ENCODE peak calls at places on chromosomes 13 and 19, in nine cellular contexts. H is CD4-positive, alpha-beta T cell; V is IMR-90; K is esophagus squamous epithelium; Y is lower lobe of right lung; M is HL-60; U is neural crest cell; W is dorsolateral prefrontal cortex; R is fibroblast of the aortic adventitia. Z is an unnamed sample.

GRCh38 chr13:86601351-86601750 is 802.1 kb upstream of the SLITRK6 start:
- DNase-seq in H (no peak), V (peak), K (no peak), Y (no peak), M (no peak), U (no peak), W (no peak), R (peak), Z (no peak)

GRCh38 chr19:1221141-1221903 is 15.7 kb downstream of the STK11 start:
- DNase-seq in H (no peak), V (peak), K (no peak), Y (no peak), M (no peak), U (peak), W (no peak), R (peak), Z (no peak)

GRCh38 chr19:18419195-18419698 is at the start of gene SSBP4:
- DNase-seq in H (peak), V (peak), K (no peak), Y (peak), M (peak), U (peak), W (no peak), R (peak), Z (no peak)

GRCh38 chr19:1107655-1108261 is 4.0 kb downstream of the GPX4 start:
- DNase-seq in H (no peak), V (no peak), K (no peak), Y (no peak), M (no peak), U (no peak), W (no peak), R (no peak), Z (no peak)

GRCh38 chr19:43768273-43769050 is 12.3 kb downstream of the KCNN4 start:
- DNase-seq in H (no peak), V (no peak), K (no peak), Y (peak), M (peak), U (no peak), W (no peak), R (peak), Z (peak)

GRCh38 chr13:112908342-112908741 is 60.7 kb upstream of the MCF2L start:
- DNase-seq in H (no peak), V (no peak), K (no peak), Y (no peak), M (no peak), U (no peak), W (no peak), R (no peak), Z (no peak)

GRCh38 chr13:58946274-58946673 is 1217.5 kb downstream of the DIAPH3 start:
- DNase-seq in H (no peak), V (no peak), K (no peak), Y (no peak), M (no peak), U (no peak), W (no peak), R (no peak), Z (no peak)

GRCh38 chr13:29749401-29750177 is 100.8 kb downstream of the UBL3 start:
- DNase-seq in H (no peak), V (peak), K (no peak), Y (no peak), M (no peak), U (no peak), W (no peak), R (peak), Z (no peak)

DNA sequence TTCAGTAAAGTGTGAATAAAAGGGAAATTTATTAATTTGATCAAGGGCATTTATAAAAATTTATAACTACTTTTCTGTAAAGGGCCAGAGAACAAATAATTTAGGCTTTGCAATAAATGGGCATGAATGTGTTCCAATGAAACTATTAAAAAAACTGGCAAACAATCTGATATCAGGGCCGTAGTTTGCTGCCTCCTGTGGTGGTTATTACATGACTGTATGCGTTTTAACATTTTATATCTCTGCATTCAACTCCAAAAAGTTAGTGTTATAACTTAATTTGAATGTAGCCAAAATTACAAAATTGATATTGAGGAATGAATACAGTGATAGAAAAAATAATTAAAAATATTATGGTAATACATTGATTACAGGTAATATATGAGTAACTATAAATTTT is 80.5 kb upstream of the POSTN start:
- DNase-seq in H (no peak), V (no peak), K (no peak), Y (no peak), M (no peak), U (no peak), W (no peak), R (no peak), Z (no peak)
- TF ChIP-seq CTCF in H (no peak), V (peak), K (no peak), Y (no peak), M (no peak), U (peak), W (no peak), R (peak), Z (no peak)

GRCh38 chr13:48772908-48773307 is 119.2 kb downstream of the CYSLTR2 start:
- DNase-seq in H (no peak), V (no peak), K (no peak), Y (no peak), M (no peak), U (no peak), W (no peak), R (no peak), Z (no peak)

GRCh38 chr13:48773531-48774275 is 120.0 kb downstream of the CYSLTR2 start:
- DNase-seq in H (no peak), V (peak), K (no peak), Y (no peak), M (no peak), U (no peak), W (no peak), R (no peak), Z (no peak)

GRCh38 chr13:48770372-48770771 is 116.6 kb downstream of the CYSLTR2 start:
- DNase-seq in H (no peak), V (no peak), K (no peak), Y (no peak), M (no peak), U (no peak), W (no peak), R (no peak), Z (no peak)

GRCh38 chr13:48769107-48769704 is 115.5 kb downstream of the CYSLTR2 start:
- DNase-seq in H (peak), V (peak), K (peak), Y (no peak), M (peak), U (peak), W (peak), R (peak), Z (peak)
- TF ChIP-seq CTCF in H (peak), V (peak), K (peak), Y (peak), M (peak), U (peak), W (peak), R (peak), Z (peak)

GRCh38 chr19:58575183-58576041 is 2.3 kb upstream of the MZF1 start:
- DNase-seq in H (peak), V (peak), K (no peak), Y (peak), M (peak), U (peak), W (peak), R (peak), Z (peak)
- TF ChIP-seq CTCF in H (no peak), V (peak), K (no peak), Y (no peak), M (no peak), U (no peak), W (no peak), R (peak), Z (no peak)

GRCh38 chr13:64457976-64458375 is 2772.2 kb downstream of the PCDH9 start:
- DNase-seq in H (no peak), V (peak), K (no peak), Y (no peak), M (no peak), U (no peak), W (no peak), R (peak), Z (no peak)
- TF ChIP-seq CTCF in H (no peak), V (no peak), K (no peak), Y (no peak), M (no peak), U (no peak), W (no peak), R (no peak), Z (no peak)

GRCh38 chr13:83882626-83882959 is 319 bp upstream of the SLITRK1 start:
- DNase-seq in H (no peak), V (no peak), K (no peak), Y (no peak), M (no peak), U (no peak), W (no peak), R (no peak), Z (no peak)

GRCh38 chr13:83884141-83884540 is 1.9 kb upstream of the SLITRK1 start:
- DNase-seq in H (no peak), V (no peak), K (no peak), Y (no peak), M (no peak), U (no peak), W (no peak), R (no peak), Z (no peak)

GRCh38 chr13:83881031-83881727 is 1.1 kb downstream of the SLITRK1 start:
- DNase-seq in H (no peak), V (no peak), K (no peak), Y (no peak), M (no peak), U (no peak), W (no peak), R (no peak), Z (no peak)

GRCh38 chr13:83881917-83882625 is at the start of gene SLITRK1:
- DNase-seq in H (no peak), V (peak), K (no peak), Y (peak), M (no peak), U (peak), W (peak), R (peak), Z (no peak)

DNA sequence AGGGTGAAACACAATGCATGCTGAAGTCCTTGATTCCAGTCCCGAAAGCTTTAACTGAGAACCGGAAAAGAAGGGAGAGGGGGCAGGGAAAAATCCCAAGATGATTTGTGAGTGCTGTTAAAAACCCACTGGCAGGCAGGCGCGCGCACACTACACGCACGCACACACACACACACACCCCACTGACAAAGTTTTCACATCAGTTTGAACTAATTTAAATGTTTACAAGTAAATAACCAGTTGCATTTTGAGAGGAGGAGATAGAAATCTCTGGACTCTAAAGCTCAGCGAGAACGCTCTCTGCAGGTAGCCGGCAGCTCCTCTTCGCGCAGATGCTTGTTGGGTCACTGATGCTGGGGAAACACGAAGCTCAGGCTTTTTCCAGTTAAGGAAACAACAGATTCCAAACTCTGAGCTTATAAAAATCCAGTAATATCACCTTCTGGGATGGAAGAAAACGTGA is 818 bp upstream of the SLITRK1 start:
- DNase-seq in H (no peak), V (no peak), K (no peak), Y (no peak), M (no peak), U (no peak), W (peak), R (no peak), Z (no peak)
- TF ChIP-seq CTCF in H (no peak), V (no peak), K (no peak), Y (no peak), M (no peak), U (no peak), W (no peak), R (no peak), Z (no peak)

GRCh38 chr13:46614582-46614981 is 61.6 kb downstream of the LRCH1 start:
- DNase-seq in H (no peak), V (peak), K (no peak), Y (no peak), M (no peak), U (no peak), W (no peak), R (peak), Z (no peak)
- TF ChIP-seq CTCF in H (no peak), V (peak), K (peak), Y (no peak), M (no peak), U (no peak), W (no peak), R (peak), Z (peak)

DNA sequence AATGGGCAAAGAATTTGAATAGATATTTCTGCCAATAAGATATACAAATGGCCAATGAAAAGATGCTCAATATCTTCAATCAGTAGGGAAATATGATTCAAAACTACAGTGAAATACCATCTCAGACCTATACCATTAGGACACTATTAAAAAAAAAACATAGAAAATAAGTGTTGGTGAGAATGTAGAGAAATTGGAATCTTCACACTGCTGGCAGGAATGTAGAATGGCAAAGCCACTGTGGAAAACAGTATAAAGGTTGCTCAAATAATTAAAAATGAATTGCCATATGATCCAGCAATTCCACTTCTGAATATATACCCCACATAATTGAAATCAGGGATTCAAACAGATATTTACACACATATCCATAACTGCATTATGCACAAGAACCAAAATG is 88.1 kb upstream of the STARD13 start:
- DNase-seq in H (no peak), V (no peak), K (no peak), Y (no peak), M (no peak), U (no peak), W (no peak), R (no peak), Z (no peak)
- TF ChIP-seq CTCF in H (no peak), V (peak), K (no peak), Y (no peak), M (no peak), U (peak), W (no peak), R (peak), Z (no peak)

Z was measured in CD14-positive monocyte.